ENCODE peak calls at places on chromosomes 5 and 9, in seven cellular contexts. One of them, this sample, is unnamed.

GRCh38 chr9:16010221-16010620 is 457.4 kb downstream of the CCDC171 start:
- DNase-seq in cardiac muscle cell: no peak
- DNase-seq in HFF-Myc: no peak
- DNase-seq in ovary: no peak
- DNase-seq in transverse colon: no peak
- DNase-seq in GM12865: no peak
- DNase-seq in BE2C: no peak
- DNase-seq in this sample: no peak

GRCh38 chr5:82164957-82165698 is 113.0 kb downstream of the RPS23 start:
- DNase-seq in cardiac muscle cell: peak
- DNase-seq in HFF-Myc: peak
- DNase-seq in ovary: peak
- DNase-seq in transverse colon: no peak
- DNase-seq in GM12865: no peak
- DNase-seq in BE2C: peak
- DNase-seq in this sample: no peak

GRCh38 chr9:120901704-120902103 is 24.7 kb upstream of the PHF19 start:
- DNase-seq in cardiac muscle cell: no peak
- DNase-seq in HFF-Myc: no peak
- DNase-seq in ovary: no peak
- DNase-seq in transverse colon: no peak
- DNase-seq in GM12865: peak
- DNase-seq in BE2C: no peak
- DNase-seq in this sample: no peak

GRCh38 chr5:32387176-32387575 is 57.4 kb downstream of the ZFR start:
- DNase-seq in cardiac muscle cell: no peak
- DNase-seq in HFF-Myc: no peak
- DNase-seq in ovary: no peak
- DNase-seq in transverse colon: no peak
- DNase-seq in GM12865: no peak
- DNase-seq in BE2C: no peak
- DNase-seq in this sample: no peak

GRCh38 chr5:9536717-9537116 is 9.2 kb downstream of the SEMA5A start:
- DNase-seq in cardiac muscle cell: no peak
- DNase-seq in HFF-Myc: no peak
- DNase-seq in ovary: no peak
- DNase-seq in transverse colon: no peak
- DNase-seq in GM12865: no peak
- DNase-seq in BE2C: no peak
- DNase-seq in this sample: no peak

GRCh38 chr5:124519396-124519795 is 227.0 kb downstream of the ZNF608 start:
- DNase-seq in cardiac muscle cell: peak
- DNase-seq in HFF-Myc: no peak
- DNase-seq in ovary: no peak
- DNase-seq in transverse colon: no peak
- DNase-seq in GM12865: peak
- DNase-seq in BE2C: no peak
- DNase-seq in this sample: no peak

GRCh38 chr5:179211076-179211475 is 134.2 kb downstream of the ADAMTS2 start:
- DNase-seq in cardiac muscle cell: no peak
- DNase-seq in HFF-Myc: no peak
- DNase-seq in ovary: no peak
- DNase-seq in transverse colon: no peak
- DNase-seq in GM12865: no peak
- DNase-seq in BE2C: no peak
- DNase-seq in this sample: no peak

GRCh38 chr5:1479581-1480188 is 34.4 kb upstream of the SLC6A3 start:
- DNase-seq in cardiac muscle cell: peak
- DNase-seq in HFF-Myc: no peak
- DNase-seq in ovary: peak
- DNase-seq in transverse colon: peak
- DNase-seq in GM12865: peak
- DNase-seq in BE2C: peak
- DNase-seq in this sample: peak

GRCh38 chr5:60522299-60522915 is 177.6 kb downstream of the DEPDC1B start:
- DNase-seq in cardiac muscle cell: no peak
- DNase-seq in HFF-Myc: no peak
- DNase-seq in ovary: no peak
- DNase-seq in transverse colon: no peak
- DNase-seq in GM12865: peak
- DNase-seq in BE2C: peak
- DNase-seq in this sample: peak

GRCh38 chr5:141940695-141941271 is 17.1 kb downstream of the DELE1 start:
- DNase-seq in cardiac muscle cell: no peak
- DNase-seq in HFF-Myc: no peak
- DNase-seq in ovary: no peak
- DNase-seq in transverse colon: no peak
- DNase-seq in GM12865: no peak
- DNase-seq in BE2C: no peak
- DNase-seq in this sample: no peak

GRCh38 chr5:15260347-15261278 is 239.4 kb upstream of the FBXL7 start:
- DNase-seq in cardiac muscle cell: no peak
- DNase-seq in HFF-Myc: no peak
- DNase-seq in ovary: no peak
- DNase-seq in transverse colon: no peak
- DNase-seq in GM12865: no peak
- DNase-seq in BE2C: no peak
- DNase-seq in this sample: no peak

GRCh38 chr9:35313911-35314310 is 152.1 kb downstream of the UNC13B start:
- DNase-seq in cardiac muscle cell: no peak
- DNase-seq in HFF-Myc: no peak
- DNase-seq in ovary: no peak
- DNase-seq in transverse colon: no peak
- DNase-seq in GM12865: no peak
- DNase-seq in BE2C: no peak
- DNase-seq in this sample: no peak

GRCh38 chr9:127336708-127337352 is 60.1 kb upstream of the SLC2A8 start:
- DNase-seq in cardiac muscle cell: no peak
- DNase-seq in HFF-Myc: peak
- DNase-seq in ovary: peak
- DNase-seq in transverse colon: peak
- DNase-seq in GM12865: no peak
- DNase-seq in BE2C: peak
- DNase-seq in this sample: no peak

GRCh38 chr5:69265931-69266330 is 31.2 kb downstream of the CDK7 start:
- DNase-seq in cardiac muscle cell: peak
- DNase-seq in HFF-Myc: no peak
- DNase-seq in ovary: no peak
- DNase-seq in transverse colon: no peak
- DNase-seq in GM12865: peak
- DNase-seq in BE2C: peak
- DNase-seq in this sample: no peak

GRCh38 chr9:1978941-1979340 is 36.2 kb upstream of the SMARCA2 start:
- DNase-seq in cardiac muscle cell: no peak
- DNase-seq in HFF-Myc: peak
- DNase-seq in ovary: no peak
- DNase-seq in transverse colon: no peak
- DNase-seq in GM12865: no peak
- DNase-seq in BE2C: no peak
- DNase-seq in this sample: no peak

GRCh38 chr5:102018690-102019089 is 277.4 kb downstream of the SLCO4C1 start:
- DNase-seq in cardiac muscle cell: no peak
- DNase-seq in HFF-Myc: no peak
- DNase-seq in ovary: no peak
- DNase-seq in transverse colon: no peak
- DNase-seq in GM12865: no peak
- DNase-seq in BE2C: no peak
- DNase-seq in this sample: no peak

GRCh38 chr9:86043999-86044398 is 55.4 kb downstream of the GOLM1 start:
- DNase-seq in cardiac muscle cell: no peak
- DNase-seq in HFF-Myc: no peak
- DNase-seq in ovary: no peak
- DNase-seq in transverse colon: no peak
- DNase-seq in GM12865: peak
- DNase-seq in BE2C: no peak
- DNase-seq in this sample: no peak

GRCh38 chr9:81052846-81053245 is 636.5 kb downstream of the TLE1 start:
- DNase-seq in cardiac muscle cell: no peak
- DNase-seq in HFF-Myc: no peak
- DNase-seq in ovary: no peak
- DNase-seq in transverse colon: no peak
- DNase-seq in GM12865: no peak
- DNase-seq in BE2C: no peak
- DNase-seq in this sample: no peak

GRCh38 chr5:111422245-111422644 is 90.1 kb downstream of the STARD4 start:
- DNase-seq in cardiac muscle cell: no peak
- DNase-seq in HFF-Myc: no peak
- DNase-seq in ovary: no peak
- DNase-seq in transverse colon: no peak
- DNase-seq in GM12865: peak
- DNase-seq in BE2C: no peak
- DNase-seq in this sample: no peak

DNA sequence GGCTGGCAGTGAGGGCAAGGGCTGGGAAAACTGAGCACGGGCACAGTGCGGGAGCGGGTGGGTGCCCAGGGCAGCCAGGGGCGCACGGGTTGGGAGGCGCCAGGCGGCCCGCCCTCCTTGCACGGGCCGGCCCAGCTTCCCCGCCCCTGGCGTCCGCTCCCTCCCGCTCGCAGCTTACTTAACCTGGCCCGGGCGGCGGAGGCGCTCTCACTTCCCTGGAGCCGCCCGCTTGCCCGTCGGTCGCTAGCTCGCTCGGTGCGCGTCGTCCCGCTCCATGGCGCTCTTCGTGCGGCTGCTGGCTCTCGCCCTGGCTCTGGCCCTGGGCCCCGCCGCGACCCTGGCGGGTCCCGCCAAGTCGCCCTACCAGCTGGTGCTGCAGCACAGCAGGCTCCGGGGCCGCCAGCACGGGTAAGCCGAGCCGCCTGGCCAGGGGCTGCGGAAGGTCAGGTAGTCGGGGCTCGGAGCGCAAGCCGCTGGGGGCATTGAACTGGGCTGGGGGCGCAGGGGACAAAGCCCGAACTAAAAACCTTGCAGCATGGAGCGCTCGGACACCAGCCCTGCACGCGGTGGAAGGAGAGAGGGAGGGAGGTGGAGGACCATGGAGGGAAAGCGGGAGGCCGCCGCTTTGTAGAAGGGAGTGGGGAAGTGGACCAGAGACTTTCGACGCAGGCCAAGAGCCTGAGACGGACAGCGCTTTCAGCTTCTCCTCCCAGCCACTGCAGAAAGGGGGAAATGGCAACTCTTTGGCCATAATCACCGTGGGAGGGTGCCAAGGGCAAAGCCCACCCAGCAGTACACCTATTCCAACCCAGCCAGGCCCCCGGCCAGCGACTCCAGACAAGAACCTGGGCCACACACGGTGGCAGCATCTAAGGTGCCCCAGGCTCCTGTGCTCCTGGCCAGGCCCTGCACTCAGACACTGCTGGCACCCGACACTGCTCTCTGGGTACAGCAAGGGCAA is at the start of gene TGFBI:
- DNase-seq in cardiac muscle cell: peak
- DNase-seq in HFF-Myc: no peak
- DNase-seq in ovary: peak
- DNase-seq in transverse colon: peak
- DNase-seq in GM12865: peak
- DNase-seq in BE2C: no peak
- DNase-seq in this sample: peak
- TF ChIP-seq CTCF in cardiac muscle cell: peak
- TF ChIP-seq CTCF in HFF-Myc: no peak
- TF ChIP-seq CTCF in ovary: no peak
- TF ChIP-seq CTCF in transverse colon: no peak
- TF ChIP-seq CTCF in GM12865: no peak
- TF ChIP-seq CTCF in BE2C: no peak
- TF ChIP-seq CTCF in this sample: no peak

GRCh38 chr5:10689391-10690081 is 71.5 kb downstream of the DAP start:
- DNase-seq in cardiac muscle cell: peak
- DNase-seq in HFF-Myc: no peak
- DNase-seq in ovary: no peak
- DNase-seq in transverse colon: no peak
- DNase-seq in GM12865: peak
- DNase-seq in BE2C: peak
- DNase-seq in this sample: no peak
- TF ChIP-seq CTCF in cardiac muscle cell: peak
- TF ChIP-seq CTCF in HFF-Myc: peak
- TF ChIP-seq CTCF in ovary: no peak
- TF ChIP-seq CTCF in transverse colon: no peak
- TF ChIP-seq CTCF in GM12865: peak
- TF ChIP-seq CTCF in BE2C: peak
- TF ChIP-seq CTCF in this sample: peak

GRCh38 chr5:53246042-53246836 is 136.7 kb upstream of the MOCS2 start:
- DNase-seq in cardiac muscle cell: no peak
- DNase-seq in HFF-Myc: peak
- DNase-seq in ovary: no peak
- DNase-seq in transverse colon: no peak
- DNase-seq in GM12865: no peak
- DNase-seq in BE2C: no peak
- DNase-seq in this sample: no peak

GRCh38 chr5:53239301-53239990 is 129.9 kb upstream of the MOCS2 start:
- DNase-seq in cardiac muscle cell: no peak
- DNase-seq in HFF-Myc: no peak
- DNase-seq in ovary: no peak
- DNase-seq in transverse colon: no peak
- DNase-seq in GM12865: no peak
- DNase-seq in BE2C: no peak
- DNase-seq in this sample: no peak

GRCh38 chr5:53243403-53243802 is 133.8 kb upstream of the MOCS2 start:
- DNase-seq in cardiac muscle cell: no peak
- DNase-seq in HFF-Myc: no peak
- DNase-seq in ovary: no peak
- DNase-seq in transverse colon: no peak
- DNase-seq in GM12865: no peak
- DNase-seq in BE2C: no peak
- DNase-seq in this sample: no peak
- TF ChIP-seq CTCF in cardiac muscle cell: no peak
- TF ChIP-seq CTCF in HFF-Myc: no peak
- TF ChIP-seq CTCF in ovary: no peak
- TF ChIP-seq CTCF in transverse colon: no peak
- TF ChIP-seq CTCF in GM12865: no peak
- TF ChIP-seq CTCF in BE2C: no peak
- TF ChIP-seq CTCF in this sample: no peak

GRCh38 chr9:106287108-106287631 is 575.8 kb upstream of the ZNF462 start:
- DNase-seq in cardiac muscle cell: no peak
- DNase-seq in HFF-Myc: no peak
- DNase-seq in ovary: peak
- DNase-seq in transverse colon: no peak
- DNase-seq in GM12865: no peak
- DNase-seq in BE2C: peak
- DNase-seq in this sample: no peak

GRCh38 chr9:106288689-106289088 is 574.3 kb upstream of the ZNF462 start:
- DNase-seq in cardiac muscle cell: no peak
- DNase-seq in HFF-Myc: no peak
- DNase-seq in ovary: no peak
- DNase-seq in transverse colon: no peak
- DNase-seq in GM12865: no peak
- DNase-seq in BE2C: no peak
- DNase-seq in this sample: no peak

GRCh38 chr9:106286249-106286648 is 576.7 kb upstream of the ZNF462 start:
- DNase-seq in cardiac muscle cell: peak
- DNase-seq in HFF-Myc: no peak
- DNase-seq in ovary: no peak
- DNase-seq in transverse colon: no peak
- DNase-seq in GM12865: no peak
- DNase-seq in BE2C: peak
- DNase-seq in this sample: no peak

DNA sequence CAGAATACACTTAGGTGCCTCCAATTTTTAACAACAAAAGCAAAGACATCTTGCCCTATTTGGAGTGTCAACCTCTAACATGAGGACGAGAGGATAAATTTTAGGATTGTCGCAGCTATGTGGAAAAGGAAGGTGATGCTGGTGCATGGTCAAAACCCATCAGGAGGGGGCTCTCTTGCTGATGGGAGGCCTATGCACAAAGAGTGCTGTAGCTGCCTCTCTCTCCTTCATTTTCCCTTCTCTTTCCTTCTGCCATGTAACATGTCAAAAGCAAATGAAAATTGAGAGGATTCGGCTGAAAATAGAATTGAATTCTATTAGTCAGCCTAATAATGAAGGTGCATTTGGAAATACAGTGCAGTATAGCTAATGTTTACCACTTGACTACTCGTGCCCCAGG is 578.7 kb upstream of the ZNF462 start:
- DNase-seq in cardiac muscle cell: peak
- DNase-seq in HFF-Myc: no peak
- DNase-seq in ovary: no peak
- DNase-seq in transverse colon: no peak
- DNase-seq in GM12865: no peak
- DNase-seq in BE2C: peak
- DNase-seq in this sample: no peak
- TF ChIP-seq CTCF in cardiac muscle cell: peak
- TF ChIP-seq CTCF in HFF-Myc: peak
- TF ChIP-seq CTCF in ovary: no peak
- TF ChIP-seq CTCF in transverse colon: no peak
- TF ChIP-seq CTCF in GM12865: no peak
- TF ChIP-seq CTCF in BE2C: peak
- TF ChIP-seq CTCF in this sample: no peak